ENCODE peak calls at places on chromosomes 1 and 21, in nine cellular contexts. One of them, this sample, is unnamed.

GRCh38 chr1:164611754-164612642 is 53.0 kb downstream of the PBX1 start:
- DNase-seq in CMK: no peak
- DNase-seq in T-helper 2 cell: no peak
- DNase-seq in HT-29: peak; percentile 90
- DNase-seq in MG63: peak; percentile 13
- DNase-seq in nephron progenitor cell: peak; percentile 67
- DNase-seq in endodermal cell: peak; percentile 71
- DNase-seq in non-pigmented ciliary epithelial cell: peak; percentile 52
- DNase-seq in T-helper 17 cell: no peak
- DNase-seq in this sample: no peak

GRCh38 chr21:43262427-43262826 is 93.6 kb downstream of the CRYAA start:
- DNase-seq in non-pigmented ciliary epithelial cell: no peak
- DNase-seq in T-helper 17 cell: no peak
- DNase-seq in MG63: no peak
- DNase-seq in endodermal cell: peak; percentile 68
- DNase-seq in T-helper 2 cell: no peak
- DNase-seq in CMK: no peak
- DNase-seq in nephron progenitor cell: no peak
- DNase-seq in HT-29: no peak
- DNase-seq in this sample: no peak

GRCh38 chr21:42862774-42863503 is 16.4 kb downstream of the WDR4 start:
- DNase-seq in CMK: no peak
- DNase-seq in endodermal cell: peak; percentile 89
- DNase-seq in T-helper 2 cell: no peak
- DNase-seq in T-helper 17 cell: no peak
- DNase-seq in non-pigmented ciliary epithelial cell: no peak
- DNase-seq in nephron progenitor cell: no peak
- DNase-seq in MG63: no peak
- DNase-seq in HT-29: peak; percentile 53
- DNase-seq in this sample: no peak

GRCh38 chr1:153349363-153350340 is 1.0 kb upstream of the PGLYRP4 start:
- DNase-seq in CMK: no peak
- DNase-seq in endodermal cell: peak; percentile 39
- DNase-seq in MG63: no peak
- DNase-seq in nephron progenitor cell: no peak
- DNase-seq in T-helper 17 cell: no peak
- DNase-seq in non-pigmented ciliary epithelial cell: no peak
- DNase-seq in HT-29: no peak
- DNase-seq in T-helper 2 cell: no peak
- DNase-seq in this sample: no peak

GRCh38 chr1:30663596-30664091 is 59.7 kb downstream of the MATN1 start:
- DNase-seq in MG63: no peak
- DNase-seq in non-pigmented ciliary epithelial cell: no peak
- DNase-seq in HT-29: no peak
- DNase-seq in CMK: no peak
- DNase-seq in endodermal cell: peak; percentile 47
- DNase-seq in nephron progenitor cell: no peak
- DNase-seq in T-helper 17 cell: no peak
- DNase-seq in T-helper 2 cell: no peak
- DNase-seq in this sample: no peak

GRCh38 chr1:22500476-22500875 is 48.8 kb downstream of the ZBTB40 start:
- DNase-seq in CMK: no peak
- DNase-seq in HT-29: no peak
- DNase-seq in nephron progenitor cell: no peak
- DNase-seq in T-helper 17 cell: no peak
- DNase-seq in endodermal cell: no peak
- DNase-seq in MG63: peak; percentile 56
- DNase-seq in non-pigmented ciliary epithelial cell: no peak
- DNase-seq in T-helper 2 cell: no peak
- DNase-seq in this sample: peak; percentile 28

GRCh38 chr1:163471766-163472165 is 150.0 kb downstream of the NUF2 start:
- DNase-seq in T-helper 17 cell: no peak
- DNase-seq in CMK: no peak
- DNase-seq in MG63: no peak
- DNase-seq in nephron progenitor cell: no peak
- DNase-seq in HT-29: no peak
- DNase-seq in non-pigmented ciliary epithelial cell: no peak
- DNase-seq in T-helper 2 cell: no peak
- DNase-seq in endodermal cell: no peak
- DNase-seq in this sample: no peak

GRCh38 chr1:10793129-10793651 is 3.3 kb downstream of the CASZ1 start:
- DNase-seq in non-pigmented ciliary epithelial cell: no peak
- DNase-seq in T-helper 2 cell: no peak
- DNase-seq in HT-29: peak; percentile 79
- DNase-seq in nephron progenitor cell: peak; percentile 27
- DNase-seq in T-helper 17 cell: no peak
- DNase-seq in CMK: no peak
- DNase-seq in MG63: no peak
- DNase-seq in endodermal cell: no peak
- DNase-seq in this sample: no peak

GRCh38 chr21:44910229-44911065 is 10.3 kb downstream of the ITGB2 start:
- DNase-seq in T-helper 2 cell: no peak
- DNase-seq in nephron progenitor cell: no peak
- DNase-seq in CMK: no peak
- DNase-seq in MG63: no peak
- DNase-seq in HT-29: no peak
- DNase-seq in T-helper 17 cell: no peak
- DNase-seq in non-pigmented ciliary epithelial cell: no peak
- DNase-seq in endodermal cell: no peak
- DNase-seq in this sample: no peak

GRCh38 chr1:64856564-64856963 is 109.8 kb downstream of the JAK1 start:
- DNase-seq in CMK: no peak
- DNase-seq in T-helper 17 cell: no peak
- DNase-seq in endodermal cell: no peak
- DNase-seq in nephron progenitor cell: no peak
- DNase-seq in non-pigmented ciliary epithelial cell: no peak
- DNase-seq in T-helper 2 cell: no peak
- DNase-seq in HT-29: no peak
- DNase-seq in MG63: no peak
- DNase-seq in this sample: no peak

GRCh38 chr1:207649204-207649753 is 4.3 kb downstream of the CR1L start:
- DNase-seq in CMK: no peak
- DNase-seq in T-helper 17 cell: no peak
- DNase-seq in non-pigmented ciliary epithelial cell: no peak
- DNase-seq in MG63: no peak
- DNase-seq in T-helper 2 cell: no peak
- DNase-seq in nephron progenitor cell: no peak
- DNase-seq in endodermal cell: peak; percentile 63
- DNase-seq in HT-29: no peak
- DNase-seq in this sample: no peak

GRCh38 chr1:30286241-30286983 is 437.0 kb downstream of the MATN1 start:
- DNase-seq in T-helper 17 cell: no peak
- DNase-seq in non-pigmented ciliary epithelial cell: no peak
- DNase-seq in HT-29: no peak
- DNase-seq in T-helper 2 cell: no peak
- DNase-seq in CMK: no peak
- DNase-seq in MG63: no peak
- DNase-seq in nephron progenitor cell: no peak
- DNase-seq in endodermal cell: no peak
- DNase-seq in this sample: no peak

GRCh38 chr1:84166797-84167196 is 22.7 kb downstream of the PRKACB start:
- DNase-seq in non-pigmented ciliary epithelial cell: no peak
- DNase-seq in MG63: no peak
- DNase-seq in CMK: no peak
- DNase-seq in T-helper 2 cell: no peak
- DNase-seq in endodermal cell: no peak
- DNase-seq in HT-29: no peak
- DNase-seq in nephron progenitor cell: no peak
- DNase-seq in T-helper 17 cell: no peak
- DNase-seq in this sample: no peak

GRCh38 chr1:107976431-107977215 is 11.6 kb upstream of the VAV3 start:
- DNase-seq in endodermal cell: no peak
- DNase-seq in T-helper 2 cell: no peak
- DNase-seq in MG63: peak; percentile 33
- DNase-seq in nephron progenitor cell: no peak
- DNase-seq in T-helper 17 cell: no peak
- DNase-seq in non-pigmented ciliary epithelial cell: peak; percentile 58
- DNase-seq in CMK: no peak
- DNase-seq in HT-29: no peak
- DNase-seq in this sample: no peak

GRCh38 chr1:197465528-197466205 is 197.6 kb downstream of the CRB1 start:
- DNase-seq in nephron progenitor cell: no peak
- DNase-seq in CMK: no peak
- DNase-seq in HT-29: no peak
- DNase-seq in endodermal cell: no peak
- DNase-seq in MG63: no peak
- DNase-seq in T-helper 2 cell: no peak
- DNase-seq in T-helper 17 cell: no peak
- DNase-seq in non-pigmented ciliary epithelial cell: no peak
- DNase-seq in this sample: no peak

GRCh38 chr1:21872445-21873079 is 60.5 kb downstream of the LDLRAD2 start:
- DNase-seq in MG63: no peak
- DNase-seq in T-helper 2 cell: no peak
- DNase-seq in HT-29: peak; percentile 11
- DNase-seq in CMK: no peak
- DNase-seq in non-pigmented ciliary epithelial cell: no peak
- DNase-seq in T-helper 17 cell: no peak
- DNase-seq in endodermal cell: no peak
- DNase-seq in nephron progenitor cell: no peak
- DNase-seq in this sample: no peak

GRCh38 chr1:117664314-117664713 is 58.5 kb downstream of the TENT5C start:
- DNase-seq in T-helper 17 cell: no peak
- DNase-seq in MG63: no peak
- DNase-seq in nephron progenitor cell: no peak
- DNase-seq in non-pigmented ciliary epithelial cell: no peak
- DNase-seq in HT-29: no peak
- DNase-seq in T-helper 2 cell: no peak
- DNase-seq in CMK: no peak
- DNase-seq in endodermal cell: no peak
- DNase-seq in this sample: no peak

GRCh38 chr1:167922611-167923074 is 8.7 kb upstream of the ADCY10 start:
- DNase-seq in non-pigmented ciliary epithelial cell: no peak
- DNase-seq in MG63: no peak
- DNase-seq in nephron progenitor cell: no peak
- DNase-seq in CMK: no peak
- DNase-seq in T-helper 17 cell: no peak
- DNase-seq in T-helper 2 cell: no peak
- DNase-seq in HT-29: no peak
- DNase-seq in endodermal cell: no peak
- DNase-seq in this sample: no peak

GRCh38 chr1:48025076-48025475 is 27.9 kb upstream of the TRABD2B start:
- DNase-seq in endodermal cell: peak; percentile 87
- DNase-seq in HT-29: no peak
- DNase-seq in nephron progenitor cell: no peak
- DNase-seq in MG63: no peak
- DNase-seq in non-pigmented ciliary epithelial cell: no peak
- DNase-seq in CMK: no peak
- DNase-seq in T-helper 17 cell: no peak
- DNase-seq in T-helper 2 cell: no peak
- DNase-seq in this sample: no peak

GRCh38 chr1:228373004-228373680 is 33.5 kb downstream of the TRIM11 start:
- DNase-seq in T-helper 2 cell: no peak
- DNase-seq in MG63: no peak
- DNase-seq in CMK: no peak
- DNase-seq in T-helper 17 cell: no peak
- DNase-seq in non-pigmented ciliary epithelial cell: no peak
- DNase-seq in HT-29: no peak
- DNase-seq in endodermal cell: no peak
- DNase-seq in nephron progenitor cell: no peak
- DNase-seq in this sample: no peak

GRCh38 chr1:165853528-165854075 is 26.2 kb downstream of the UCK2 start:
- DNase-seq in T-helper 2 cell: no peak
- DNase-seq in HT-29: no peak
- DNase-seq in nephron progenitor cell: no peak
- DNase-seq in endodermal cell: no peak
- DNase-seq in MG63: no peak
- DNase-seq in CMK: no peak
- DNase-seq in non-pigmented ciliary epithelial cell: no peak
- DNase-seq in T-helper 17 cell: no peak
- DNase-seq in this sample: no peak

GRCh38 chr1:58157281-58157680 is 389.2 kb downstream of the OMA1 start:
- DNase-seq in CMK: no peak
- DNase-seq in nephron progenitor cell: no peak
- DNase-seq in T-helper 2 cell: no peak
- DNase-seq in T-helper 17 cell: no peak
- DNase-seq in MG63: no peak
- DNase-seq in HT-29: no peak
- DNase-seq in non-pigmented ciliary epithelial cell: no peak
- DNase-seq in endodermal cell: no peak
- DNase-seq in this sample: no peak

GRCh38 chr21:45612096-45613019 is 31.2 kb upstream of the PCBP3 start:
- DNase-seq in non-pigmented ciliary epithelial cell: no peak
- DNase-seq in CMK: no peak
- DNase-seq in MG63: peak; percentile 92
- DNase-seq in T-helper 17 cell: no peak
- DNase-seq in nephron progenitor cell: no peak
- DNase-seq in endodermal cell: peak; percentile 35
- DNase-seq in T-helper 2 cell: no peak
- DNase-seq in HT-29: no peak
- DNase-seq in this sample: no peak

GRCh38 chr1:240734001-240734400 is 122.0 kb upstream of the GREM2 start:
- DNase-seq in HT-29: no peak
- DNase-seq in endodermal cell: no peak
- DNase-seq in T-helper 17 cell: no peak
- DNase-seq in nephron progenitor cell: no peak
- DNase-seq in non-pigmented ciliary epithelial cell: no peak
- DNase-seq in MG63: no peak
- DNase-seq in T-helper 2 cell: no peak
- DNase-seq in CMK: no peak
- DNase-seq in this sample: no peak

GRCh38 chr21:32173106-32173755 is 105.6 kb downstream of the MIS18A start:
- DNase-seq in CMK: no peak
- DNase-seq in T-helper 17 cell: no peak
- DNase-seq in MG63: no peak
- DNase-seq in non-pigmented ciliary epithelial cell: no peak
- DNase-seq in endodermal cell: no peak
- DNase-seq in HT-29: no peak
- DNase-seq in nephron progenitor cell: no peak
- DNase-seq in T-helper 2 cell: no peak
- DNase-seq in this sample: no peak

GRCh38 chr1:17883662-17884395 is 128.7 kb downstream of the ACTL8 start:
- DNase-seq in nephron progenitor cell: no peak
- DNase-seq in HT-29: no peak
- DNase-seq in CMK: no peak
- DNase-seq in endodermal cell: peak; percentile 18
- DNase-seq in MG63: no peak
- DNase-seq in T-helper 2 cell: no peak
- DNase-seq in T-helper 17 cell: no peak
- DNase-seq in non-pigmented ciliary epithelial cell: no peak
- DNase-seq in this sample: no peak

GRCh38 chr1:224238212-224238611 is 55.2 kb downstream of the DEGS1 start:
- DNase-seq in MG63: no peak
- DNase-seq in T-helper 2 cell: no peak
- DNase-seq in endodermal cell: peak; percentile 52
- DNase-seq in non-pigmented ciliary epithelial cell: no peak
- DNase-seq in nephron progenitor cell: no peak
- DNase-seq in T-helper 17 cell: no peak
- DNase-seq in HT-29: no peak
- DNase-seq in CMK: no peak
- DNase-seq in this sample: no peak

GRCh38 chr1:218556016-218556415 is 210.9 kb downstream of the TGFB2 start:
- DNase-seq in MG63: no peak
- DNase-seq in T-helper 2 cell: no peak
- DNase-seq in nephron progenitor cell: no peak
- DNase-seq in T-helper 17 cell: no peak
- DNase-seq in non-pigmented ciliary epithelial cell: no peak
- DNase-seq in endodermal cell: no peak
- DNase-seq in HT-29: peak; percentile 55
- DNase-seq in CMK: no peak
- DNase-seq in this sample: no peak

GRCh38 chr1:233172201-233172600 is 123.3 kb downstream of the PCNX2 start:
- DNase-seq in CMK: no peak
- DNase-seq in T-helper 2 cell: no peak
- DNase-seq in T-helper 17 cell: no peak
- DNase-seq in endodermal cell: no peak
- DNase-seq in HT-29: peak; percentile 77
- DNase-seq in nephron progenitor cell: no peak
- DNase-seq in non-pigmented ciliary epithelial cell: no peak
- DNase-seq in MG63: no peak
- DNase-seq in this sample: no peak

GRCh38 chr1:226950875-226951274 is 10.8 kb downstream of the COQ8A start:
- DNase-seq in CMK: no peak
- DNase-seq in HT-29: no peak
- DNase-seq in T-helper 17 cell: no peak
- DNase-seq in T-helper 2 cell: no peak
- DNase-seq in MG63: no peak
- DNase-seq in non-pigmented ciliary epithelial cell: no peak
- DNase-seq in endodermal cell: peak; percentile 40
- DNase-seq in nephron progenitor cell: no peak
- DNase-seq in this sample: no peak

GRCh38 chr1:241525026-241525425 is 5.5 kb upstream of the FH start:
- DNase-seq in T-helper 2 cell: no peak
- DNase-seq in HT-29: no peak
- DNase-seq in MG63: no peak
- DNase-seq in endodermal cell: no peak
- DNase-seq in nephron progenitor cell: no peak
- DNase-seq in T-helper 17 cell: no peak
- DNase-seq in CMK: no peak
- DNase-seq in non-pigmented ciliary epithelial cell: no peak
- DNase-seq in this sample: no peak